ENCODE peak calls at places on chromosomes 6 and 20, in eight cellular contexts. N is spleen, M is heart left ventricle, I is uterus, A is HCT116, R is HepG2, U is Peyer's patch, W is adrenal gland. L is an unnamed sample. For H3K36me3, the result is how much of the 10 kb centered on the place peaks cover.

GRCh38 chr6:133888931-133889556 is at the start of gene TCF21:
- DNase-seq in N (no peak), M (peak), I (peak), A (no peak), R (no peak), U (peak), W (no peak), L (peak)

GRCh38 chr6:144055121-144055931 is 40.0 kb downstream of the SF3B5 start:
- DNase-seq in N (no peak), M (no peak), I (no peak), A (no peak), R (no peak), U (no peak), W (no peak), L (no peak)

GRCh38 chr6:150169609-150170008 is 26.8 kb downstream of the PPP1R14C start:
- DNase-seq in N (no peak), M (no peak), I (no peak), A (peak), R (no peak), U (no peak), W (no peak), L (no peak)

GRCh38 chr6:26305097-26305841 is 59.7 kb upstream of the BTN3A2 start:
- DNase-seq in N (peak), M (peak), I (peak), A (peak), R (peak), U (peak), W (peak), L (peak)

GRCh38 chr6:13299909-13300308 is 28.4 kb downstream of the TBC1D7 start:
- DNase-seq in N (no peak), M (no peak), I (no peak), A (no peak), R (no peak), U (no peak), W (no peak), L (no peak)

GRCh38 chr6:17169291-17169690 is 67.4 kb downstream of the STMND1 start:
- DNase-seq in N (no peak), M (no peak), I (no peak), A (no peak), R (no peak), U (no peak), W (no peak), L (no peak)

GRCh38 chr6:156454867-156455266 is 322.3 kb upstream of the ARID1B start:
- DNase-seq in N (no peak), M (no peak), I (no peak), A (no peak), R (no peak), U (no peak), W (no peak), L (no peak)

GRCh38 chr6:139832493-139832892 is 458.0 kb upstream of the CITED2 start:
- DNase-seq in N (no peak), M (no peak), I (no peak), A (no peak), R (no peak), U (no peak), W (no peak), L (no peak)

GRCh38 chr20:5426026-5426425 is 109.3 kb upstream of the PROKR2 start:
- DNase-seq in N (no peak), M (no peak), I (no peak), A (no peak), R (no peak), U (no peak), W (no peak), L (no peak)

GRCh38 chr20:49344975-49345374 is 67.1 kb upstream of the ZNFX1 start:
- DNase-seq in N (no peak), M (peak), I (peak), A (no peak), R (no peak), U (no peak), W (peak), L (no peak)

GRCh38 chr20:64112691-64113443 is 5.5 kb upstream of the NPBWR2 start:
- DNase-seq in N (peak), M (peak), I (no peak), A (no peak), R (no peak), U (peak), W (peak), L (peak)

GRCh38 chr20:46485431-46485830 is 27.9 kb downstream of the ZNF334 start:
- DNase-seq in N (no peak), M (no peak), I (no peak), A (no peak), R (no peak), U (no peak), W (no peak), L (no peak)

GRCh38 chr6:161038229-161039003 is 46.8 kb downstream of the MAP3K4 start:
- DNase-seq in N (no peak), M (peak), I (peak), A (peak), R (no peak), U (no peak), W (peak), L (no peak)

GRCh38 chr6:163460307-163460782 is 45.8 kb downstream of the QKI start:
- DNase-seq in N (no peak), M (no peak), I (no peak), A (no peak), R (no peak), U (no peak), W (no peak), L (no peak)

GRCh38 chr6:3194535-3195376 is 32.7 kb downstream of the TUBB2B start:
- DNase-seq in N (no peak), M (no peak), I (no peak), A (no peak), R (no peak), U (no peak), W (no peak), L (no peak)

GRCh38 chr6:90468080-90468479 is 118.8 kb downstream of the MAP3K7 start:
- DNase-seq in N (no peak), M (no peak), I (no peak), A (no peak), R (no peak), U (no peak), W (no peak), L (no peak)

GRCh38 chr20:60031107-60031506 is 72.9 kb downstream of the CDH26 start:
- DNase-seq in N (no peak), M (no peak), I (no peak), A (no peak), R (no peak), U (no peak), W (no peak), L (no peak)

GRCh38 chr6:105272783-105273182 is 93.0 kb upstream of the POPDC3 start:
- DNase-seq in N (no peak), M (peak), I (no peak), A (no peak), R (peak), U (peak), W (peak), L (peak)

GRCh38 chr6:84150680-84151079 is 76.8 kb downstream of the CEP162 start:
- DNase-seq in N (no peak), M (no peak), I (no peak), A (no peak), R (no peak), U (no peak), W (no peak), L (no peak)

GRCh38 chr6:163428373-163428772 is 13.9 kb downstream of the QKI start:
- DNase-seq in N (no peak), M (no peak), I (no peak), A (no peak), R (no peak), U (no peak), W (no peak), L (no peak)

GRCh38 chr20:16241911-16242310 is 331.3 kb downstream of the KIF16B start:
- DNase-seq in N (no peak), M (no peak), I (no peak), A (peak), R (peak), U (no peak), W (peak), L (peak)

GRCh38 chr20:21613512-21613911 is 92.0 kb upstream of the PAX1 start:
- DNase-seq in N (no peak), M (no peak), I (no peak), A (no peak), R (peak), U (no peak), W (peak), L (no peak)

GRCh38 chr20:23244207-23244915 is 106.2 kb upstream of the NXT1 start:
- DNase-seq in N (peak), M (no peak), I (no peak), A (no peak), R (no peak), U (no peak), W (no peak), L (peak)

GRCh38 chr6:52407467-52407866 is 12.7 kb upstream of the EFHC1 start:
- DNase-seq in N (no peak), M (no peak), I (no peak), A (no peak), R (peak), U (no peak), W (peak), L (no peak)

GRCh38 chr6:139973602-139974373 is 599.3 kb upstream of the CITED2 start:
- DNase-seq in N (no peak), M (no peak), I (no peak), A (no peak), R (no peak), U (no peak), W (peak), L (no peak)

GRCh38 chr6:44219053-44219814 is 2.5 kb downstream of the MYMX start:
- DNase-seq in N (peak), M (peak), I (peak), A (no peak), R (peak), U (peak), W (peak), L (peak)

GRCh38 chr6:44221291-44221960 is 2.0 kb upstream of the SLC29A1 start:
- DNase-seq in N (peak), M (peak), I (peak), A (no peak), R (peak), U (peak), W (peak), L (peak)

GRCh38 chr6:44221961-44222335 is 1.4 kb upstream of the SLC29A1 start:
- DNase-seq in N (no peak), M (no peak), I (no peak), A (no peak), R (no peak), U (no peak), W (no peak), L (no peak)

GRCh38 chr6:44220913-44221290 is 2.5 kb upstream of the SLC29A1 start:
- DNase-seq in N (no peak), M (no peak), I (no peak), A (no peak), R (no peak), U (no peak), W (no peak), L (no peak)

GRCh38 chr6:44219815-44220784 is 3.3 kb upstream of the SLC29A1 start:
- DNase-seq in N (peak), M (no peak), I (no peak), A (no peak), R (no peak), U (no peak), W (no peak), L (no peak)
- H3K4me3 ChIP-seq in N (peak), M (peak), I (peak), A (peak), R (peak), U (peak), W (peak), L (peak)

DNA sequence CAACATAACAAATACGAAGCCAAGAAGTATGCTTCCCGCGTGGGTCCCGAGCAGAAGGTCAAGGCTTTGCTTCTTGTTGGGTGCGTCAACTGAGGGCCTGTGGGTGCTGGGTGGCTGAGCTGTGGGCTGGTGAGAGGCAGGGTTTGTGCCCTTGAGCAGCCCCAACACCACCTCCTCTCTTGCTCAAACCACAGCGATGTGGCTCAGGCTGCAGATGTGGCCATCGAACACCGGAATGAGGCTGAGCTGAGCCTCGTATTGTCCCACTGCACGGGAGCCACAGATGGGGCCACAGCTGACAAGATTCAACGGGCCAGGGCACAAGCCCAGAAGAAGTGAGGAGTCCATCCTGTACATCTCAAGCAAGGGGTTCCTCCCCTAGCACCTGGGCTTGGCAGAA is 7.0 kb upstream of the PTPRA start:
- DNase-seq in N (no peak), M (no peak), I (no peak), A (no peak), R (no peak), U (no peak), W (no peak), L (no peak)
- H3K36me3 ChIP-seq in N (half or more), M (half or more), I (under half), A (under half), R (under half), U (half or more), W (under half), L (under half)

GRCh38 chr20:41330941-41331340 is 9.7 kb upstream of the LPIN3 start:
- DNase-seq in N (no peak), M (no peak), I (no peak), A (no peak), R (no peak), U (no peak), W (no peak), L (no peak)

GRCh38 chr20:41331731-41332130 is 8.9 kb upstream of the LPIN3 start:
- DNase-seq in N (no peak), M (no peak), I (no peak), A (no peak), R (no peak), U (no peak), W (no peak), L (no peak)

GRCh38 chr20:41330343-41330720 is 10.3 kb upstream of the LPIN3 start:
- DNase-seq in N (no peak), M (no peak), I (no peak), A (no peak), R (no peak), U (no peak), W (no peak), L (no peak)

GRCh38 chr20:41327178-41327577 is 9.6 kb upstream of the ZHX3 start:
- DNase-seq in N (no peak), M (no peak), I (no peak), A (no peak), R (no peak), U (no peak), W (no peak), L (no peak)

GRCh38 chr20:41329435-41330342 is 10.9 kb upstream of the LPIN3 start:
- DNase-seq in N (peak), M (peak), I (peak), A (peak), R (peak), U (no peak), W (peak), L (peak)
- TF ChIP-seq POLR2A in N (no peak), M (peak), I (peak), A (peak), R (peak), U (no peak), W (no peak), L (no peak)

GRCh38 chr20:13219327-13220193 is 1.5 kb upstream of the ISM1 start:
- DNase-seq in N (no peak), M (peak), I (no peak), A (no peak), R (no peak), U (no peak), W (no peak), L (no peak)
- H3K4me3 ChIP-seq in N (peak), M (peak), I (peak), A (no peak), R (peak), U (no peak), W (peak), L (peak)

GRCh38 chr20:35271904-35272303 is 6.0 kb downstream of the MMP24OS start:
- DNase-seq in N (no peak), M (no peak), I (no peak), A (no peak), R (no peak), U (no peak), W (no peak), L (no peak)
- H3K36me3 ChIP-seq in N (under half), M (under half), I (under half), A (under half), R (under half), U (under half), W (under half), L (under half)

DNA sequence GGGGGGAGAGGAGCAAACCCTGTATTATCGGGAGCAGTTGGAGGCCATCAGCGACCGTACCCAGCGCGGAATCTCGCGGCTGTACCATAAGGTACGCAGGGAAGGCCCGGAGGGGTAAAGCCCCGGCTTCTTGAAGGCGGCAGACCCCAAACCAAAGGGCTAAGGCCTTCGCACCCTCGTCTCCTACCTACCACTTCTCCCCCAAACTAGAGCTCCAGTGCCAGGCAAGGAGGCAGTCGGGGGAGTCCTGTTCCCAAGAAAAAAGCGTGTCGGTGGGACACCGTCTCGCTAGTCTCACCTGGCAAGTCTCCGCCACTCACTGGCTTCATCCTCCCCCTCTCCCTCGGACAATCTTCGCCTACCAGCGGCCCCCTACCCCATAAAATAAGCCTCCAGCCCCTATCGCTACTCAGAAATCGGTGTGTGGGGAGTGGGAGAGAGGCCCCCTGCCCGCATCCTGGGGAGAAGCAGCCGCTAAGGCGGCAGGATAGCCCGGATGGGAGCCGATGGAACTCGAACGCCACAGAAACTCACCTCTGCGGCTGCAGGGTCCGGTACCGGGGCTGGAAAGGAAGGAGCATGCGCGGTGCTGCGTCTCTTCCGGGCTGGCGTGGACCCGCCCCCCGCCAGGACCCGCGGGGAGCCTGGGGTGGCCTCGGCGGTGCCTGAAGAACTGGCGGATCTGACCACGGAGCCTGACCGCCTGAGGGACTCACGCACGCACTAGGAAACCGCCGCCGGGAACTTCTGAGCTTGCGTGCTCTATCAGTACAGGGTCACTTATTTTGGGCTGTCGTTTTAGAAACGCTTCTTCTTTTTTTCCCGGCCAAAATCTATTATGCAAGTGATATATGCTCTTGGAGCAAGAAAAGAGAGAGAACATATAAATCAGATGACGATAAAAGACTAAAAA is at the start of gene RPS10:
- DNase-seq in N (peak), M (peak), I (peak), A (peak), R (peak), U (peak), W (peak), L (peak)
- TF ChIP-seq POLR2A in N (peak), M (peak), I (peak), A (peak), R (peak), U (peak), W (peak), L (peak)

GRCh38 chr6:111722220-111722731 is 116.6 kb upstream of the TRAF3IP2 start:
- DNase-seq in N (no peak), M (no peak), I (no peak), A (no peak), R (no peak), U (no peak), W (no peak), L (no peak)

GRCh38 chr6:111724039-111724438 is 118.4 kb upstream of the TRAF3IP2 start:
- DNase-seq in N (no peak), M (no peak), I (no peak), A (no peak), R (no peak), U (no peak), W (no peak), L (no peak)

GRCh38 chr6:111723412-111723970 is 117.8 kb upstream of the TRAF3IP2 start:
- DNase-seq in N (no peak), M (no peak), I (no peak), A (no peak), R (no peak), U (no peak), W (no peak), L (no peak)

GRCh38 chr6:111725446-111726112 is 119.9 kb upstream of the TRAF3IP2 start:
- DNase-seq in N (no peak), M (no peak), I (no peak), A (no peak), R (no peak), U (no peak), W (no peak), L (no peak)

GRCh38 chr6:111724505-111724904 is 118.8 kb upstream of the TRAF3IP2 start:
- DNase-seq in N (no peak), M (no peak), I (no peak), A (no peak), R (no peak), U (no peak), W (no peak), L (no peak)
- H3K4me3 ChIP-seq in N (no peak), M (no peak), I (no peak), A (no peak), R (no peak), U (no peak), W (no peak), L (no peak)

DNA sequence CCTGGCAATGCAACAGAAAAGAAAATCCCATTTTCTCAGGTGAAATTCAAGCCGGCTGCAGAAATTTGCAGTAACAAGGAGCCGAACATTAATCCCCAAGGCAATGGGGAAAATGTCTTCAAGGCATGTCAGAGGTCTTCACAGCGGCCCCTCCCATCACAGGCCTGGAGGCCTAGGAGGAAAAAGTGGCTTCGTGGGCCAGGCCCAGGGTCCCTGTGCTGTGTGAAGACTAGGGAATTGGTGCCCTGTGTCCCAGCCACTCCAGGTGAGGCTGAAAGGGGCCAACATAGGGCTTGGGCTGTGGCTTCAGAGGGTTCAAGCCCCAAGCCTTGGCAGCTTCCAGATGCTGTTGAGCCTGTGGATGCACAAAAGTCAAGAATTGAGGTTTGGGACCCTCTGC is 111.7 kb downstream of the CD24 start:
- DNase-seq in N (no peak), M (no peak), I (no peak), A (no peak), R (no peak), U (no peak), W (no peak), L (no peak)
- H3K36me3 ChIP-seq in N (under half), M (under half), I (under half), A (under half), R (under half), U (under half), W (under half), L (under half)

DNA sequence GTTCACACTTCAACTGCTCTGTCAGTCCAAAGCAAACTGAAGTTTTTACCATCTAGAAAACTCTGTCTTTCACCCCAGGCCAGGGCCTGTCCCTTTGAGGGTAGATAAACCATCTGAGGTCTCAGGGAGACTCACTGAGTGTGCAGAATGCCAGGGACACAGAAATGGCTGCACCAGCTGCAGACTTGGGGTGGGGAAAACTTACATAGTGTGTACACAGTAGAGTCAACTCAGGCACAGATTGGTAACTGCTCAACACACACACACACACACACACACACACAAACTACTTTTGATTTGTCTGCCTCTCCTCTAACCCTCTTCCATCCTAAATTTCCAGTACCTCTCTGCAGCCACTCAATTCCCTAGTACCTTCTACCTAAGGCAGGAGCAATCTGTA is 374.9 kb upstream of the JAG1 start:
- DNase-seq in N (no peak), M (no peak), I (no peak), A (no peak), R (no peak), U (no peak), W (no peak), L (no peak)
- TF ChIP-seq POLR2A in N (no peak), M (no peak), I (no peak), A (no peak), R (no peak), U (no peak), W (no peak), L (no peak)

L was measured in testis.